ENCODE peak calls at places on chromosomes 16 and 17, in five cellular contexts. I is AG04450, Z is right lobe of liver, L is AG09309, V is A673. N is an unnamed sample.

GRCh38 chr16:1917056-1917664 is 1.1 kb downstream of the HS3ST6 start:
- DNase-seq in I (no peak), Z (no peak), L (no peak), V (no peak), N (no peak)

GRCh38 chr17:30133197-30133596 is 16.6 kb downstream of the NSRP1 start:
- DNase-seq in I (no peak), Z (no peak), L (no peak), V (no peak), N (no peak)

GRCh38 chr17:39676198-39676819 is 8.1 kb downstream of the PNMT start:
- DNase-seq in I (no peak), Z (no peak), L (no peak), V (peak), N (no peak)

GRCh38 chr17:79420318-79421243 is 190.3 kb downstream of the RBFOX3 start:
- DNase-seq in I (no peak), Z (no peak), L (peak), V (peak), N (no peak)

GRCh38 chr17:80080081-80080480 is 21.3 kb upstream of the GAA start:
- DNase-seq in I (no peak), Z (no peak), L (no peak), V (no peak), N (no peak)

GRCh38 chr17:4555863-4556646 is 871 bp upstream of the MYBBP1A start:
- DNase-seq in I (no peak), Z (no peak), L (no peak), V (no peak), N (no peak)

GRCh38 chr17:19485800-19486340 is 47.8 kb upstream of the SLC47A1 start:
- DNase-seq in I (no peak), Z (no peak), L (no peak), V (no peak), N (no peak)

GRCh38 chr17:50925296-50925891 is 59.2 kb upstream of the TOB1 start:
- DNase-seq in I (no peak), Z (no peak), L (no peak), V (no peak), N (no peak)

GRCh38 chr17:4497101-4497824 is 1.4 kb upstream of the SPNS2 start:
- DNase-seq in I (no peak), Z (peak), L (no peak), V (peak), N (no peak)

GRCh38 chr17:2064980-2065785 is 10.3 kb downstream of the HIC1 start:
- DNase-seq in I (no peak), Z (no peak), L (no peak), V (peak), N (no peak)

GRCh38 chr16:78324649-78325274 is 225.3 kb downstream of the WWOX start:
- DNase-seq in I (no peak), Z (no peak), L (no peak), V (no peak), N (no peak)

GRCh38 chr17:48190871-48191270 is 83.3 kb downstream of the SNX11 start:
- DNase-seq in I (no peak), Z (no peak), L (no peak), V (no peak), N (no peak)

GRCh38 chr16:62213763-62214162 is 177.5 kb upstream of the CDH8 start:
- DNase-seq in I (no peak), Z (no peak), L (no peak), V (peak), N (no peak)

GRCh38 chr17:27616414-27616813 is 14.6 kb upstream of the LGALS9 start:
- DNase-seq in I (no peak), Z (no peak), L (no peak), V (no peak), N (no peak)

DNA sequence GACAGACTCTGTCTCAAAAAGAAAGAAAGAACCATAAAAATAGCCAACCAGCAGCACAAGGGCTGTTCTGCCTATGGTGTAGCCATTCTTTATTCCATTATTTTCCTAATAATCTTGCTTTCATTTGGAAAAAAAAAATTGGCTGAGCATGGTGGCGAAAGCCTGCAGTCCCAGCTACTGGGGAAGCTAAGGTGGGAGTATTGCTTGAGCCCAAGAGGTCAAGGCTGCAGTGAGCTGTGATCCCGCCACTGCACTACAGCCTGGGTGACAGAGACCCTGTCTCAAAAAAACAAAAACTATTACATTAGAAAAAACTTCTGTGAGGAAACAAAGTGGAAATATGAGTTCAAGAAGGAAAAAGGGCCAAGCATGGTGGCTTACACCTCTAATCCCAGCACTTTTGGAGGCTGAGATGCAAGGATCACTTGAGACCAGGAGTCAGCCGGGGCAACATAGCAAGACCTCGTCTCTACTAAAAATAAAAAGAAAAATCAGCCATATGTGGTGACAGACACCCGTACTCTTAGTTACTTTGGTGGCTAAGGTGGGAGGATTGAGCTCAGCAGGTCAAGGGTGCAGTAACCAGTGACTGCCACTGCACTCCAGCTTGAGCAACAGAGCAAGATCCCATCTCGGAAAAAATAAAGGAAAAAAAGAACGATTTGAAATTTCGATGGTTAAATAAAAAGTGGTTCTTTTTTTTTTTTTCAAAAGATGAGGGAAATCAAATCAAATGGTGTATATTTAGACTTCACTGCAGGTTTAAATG is 2.5 kb downstream of the DCAKD start:
- DNase-seq in I (no peak), Z (no peak), L (no peak), V (no peak), N (no peak)
- TF ChIP-seq CTCF in I (peak), Z (no peak), L (no peak), V (no peak), N (peak)

GRCh38 chr16:84504420-84505248 is at the start of gene MEAK7:
- DNase-seq in I (peak), Z (peak), L (peak), V (peak), N (peak)
- TF ChIP-seq CTCF in I (peak), Z (no peak), L (no peak), V (no peak), N (no peak)

DNA sequence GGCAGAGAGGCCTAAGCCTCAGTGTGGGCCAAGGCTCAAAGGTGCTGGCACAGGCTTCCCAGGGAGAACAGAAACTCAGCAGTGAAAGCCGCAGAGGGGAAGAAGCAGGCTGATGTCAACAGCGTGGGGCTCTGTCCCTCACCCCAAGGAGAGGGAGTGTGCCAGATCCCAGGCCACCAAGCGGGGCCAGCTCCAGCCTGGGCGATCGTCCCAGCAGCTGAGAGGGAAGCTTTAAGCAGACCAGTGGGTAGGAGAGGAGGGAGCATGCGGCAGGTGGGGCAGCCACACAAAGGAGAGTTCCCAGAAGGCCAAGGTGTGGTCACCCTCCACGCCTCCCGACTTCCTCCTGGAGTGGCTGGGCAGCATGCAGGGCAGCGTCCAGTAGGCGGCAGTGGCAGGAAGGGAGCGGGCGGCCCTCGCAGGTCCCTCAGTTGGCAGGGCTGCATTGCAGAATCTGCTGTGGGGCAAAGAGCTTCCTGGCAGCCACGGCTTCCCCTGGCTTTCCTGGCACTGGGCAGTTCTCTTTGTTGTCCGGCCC is 6.0 kb downstream of the SYNGR2 start:
- DNase-seq in I (no peak), Z (peak), L (no peak), V (no peak), N (no peak)
- TF ChIP-seq CTCF in I (no peak), Z (peak), L (no peak), V (no peak), N (no peak)

GRCh38 chr17:42980766-42981397 is 517 bp downstream of the RUNDC1 start:
- DNase-seq in I (no peak), Z (peak), L (no peak), V (no peak), N (no peak)
- TF ChIP-seq CTCF in I (no peak), Z (peak), L (no peak), V (no peak), N (no peak)

GRCh38 chr17:43428524-43428923 is 29.7 kb downstream of the ARL4D start:
- DNase-seq in I (no peak), Z (no peak), L (no peak), V (no peak), N (no peak)
- TF ChIP-seq CTCF in I (peak), Z (no peak), L (peak), V (no peak), N (no peak)

DNA sequence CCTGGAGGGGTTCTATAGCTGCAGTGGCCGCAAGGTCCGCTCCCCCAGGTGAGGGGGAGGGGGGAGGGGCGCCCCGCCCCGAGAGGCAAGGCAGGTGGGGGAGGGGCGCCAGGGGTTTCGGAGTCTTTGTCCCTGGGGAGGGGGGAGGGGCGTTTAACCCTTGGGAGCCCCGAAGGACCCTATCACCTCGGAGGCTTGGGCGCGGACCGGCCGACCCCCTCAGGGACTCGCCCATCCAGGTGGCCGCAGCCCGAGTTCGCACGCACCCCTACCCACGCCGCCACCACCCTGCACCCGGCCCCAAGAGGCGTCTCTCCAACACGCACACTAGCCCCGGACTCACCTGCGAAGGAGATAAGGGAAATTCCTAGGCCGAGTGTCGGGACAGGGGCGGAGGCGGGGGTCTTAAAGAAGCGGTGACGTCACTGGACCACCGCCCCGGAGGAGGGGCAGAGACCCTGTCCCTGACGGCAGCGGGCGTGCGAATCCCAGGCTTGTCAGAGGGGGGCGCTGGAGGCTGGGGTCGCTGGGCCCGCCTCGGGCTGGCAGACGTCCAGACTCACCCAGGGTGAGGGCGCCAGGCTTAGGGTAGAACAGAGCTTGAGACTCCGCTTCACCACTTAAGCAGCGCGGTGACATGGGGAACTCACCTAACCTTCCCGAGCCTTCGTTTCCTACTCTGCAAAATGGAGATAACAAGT is at the start of gene CLDN6:
- DNase-seq in I (no peak), Z (no peak), L (no peak), V (peak), N (no peak)
- TF ChIP-seq CTCF in I (peak), Z (no peak), L (peak), V (peak), N (peak)

GRCh38 chr16:24834459-24835335 is 11.1 kb upstream of the SLC5A11 start:
- DNase-seq in I (no peak), Z (no peak), L (no peak), V (peak), N (no peak)
- TF ChIP-seq CTCF in I (peak), Z (peak), L (peak), V (peak), N (peak)

DNA sequence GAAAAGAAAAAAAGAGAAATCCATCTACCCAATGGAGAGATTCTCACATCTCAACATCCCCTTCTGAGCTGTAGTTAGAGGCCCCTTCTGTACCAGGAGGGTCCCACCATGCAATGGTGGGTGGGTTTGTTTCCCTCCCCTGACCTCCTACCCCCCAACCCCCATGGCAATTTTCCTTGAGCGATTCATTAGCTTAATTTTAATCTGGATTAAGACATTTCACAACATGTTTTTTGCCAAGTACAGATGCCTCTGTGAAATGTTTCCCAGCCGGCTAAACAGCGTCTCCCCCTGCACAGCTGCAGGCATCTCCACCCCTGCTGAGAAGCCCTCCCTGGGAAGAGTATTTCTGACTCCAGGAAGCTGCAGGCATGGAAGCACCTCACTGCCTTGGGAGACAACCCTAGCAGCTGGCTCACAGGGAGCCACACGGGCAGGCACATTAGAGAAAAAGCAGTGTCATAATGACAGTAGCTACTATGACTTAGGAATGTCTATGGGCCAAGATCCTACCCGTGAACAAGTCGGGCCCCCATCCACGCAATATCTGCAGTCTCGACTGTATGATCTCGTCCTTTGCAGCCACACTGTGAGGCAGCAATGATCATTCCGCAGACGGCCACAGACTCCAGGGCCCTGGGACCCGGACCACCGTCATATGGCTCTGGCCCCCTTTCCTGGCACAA is 117.3 kb downstream of the ADCY9 start:
- DNase-seq in I (no peak), Z (no peak), L (no peak), V (peak), N (no peak)
- TF ChIP-seq CTCF in I (no peak), Z (no peak), L (no peak), V (peak), N (peak)